ENCODE peak calls at places on chromosomes 16 and 17, in eight cellular contexts. A, I, B, U, Y, Z, E and P are unnamed samples.

GRCh38 chr17:50817838-50818237 is 17.5 kb upstream of the WFIKKN2 start:
- DNase-seq in Z (no peak), Y (no peak), I (peak), A (no peak), U (peak), E (no peak), B (peak), P (peak)

GRCh38 chr16:85576944-85577343 is 36.2 kb upstream of the GSE1 start:
- DNase-seq in U (no peak), I (no peak), Y (no peak), B (no peak), Z (no peak), E (no peak), A (no peak), P (no peak)

GRCh38 chr17:15490634-15491261 is 23.3 kb upstream of the CDRT4 start:
- DNase-seq in Y (no peak), I (peak), Z (peak), U (peak), A (peak), B (peak), E (peak), P (no peak)

GRCh38 chr17:3533752-3534151 is 23.9 kb downstream of the TRPV3 start:
- DNase-seq in I (no peak), Y (no peak), U (no peak), E (no peak), Z (no peak), A (no peak), B (no peak), P (no peak)

GRCh38 chr17:76529643-76530488 is 7.6 kb downstream of the CYGB start:
- DNase-seq in Y (no peak), A (peak), E (no peak), B (no peak), Z (peak), I (peak), U (peak), P (no peak)

GRCh38 chr16:15810411-15810810 is 46.4 kb downstream of the MYH11 start:
- DNase-seq in E (peak), Z (no peak), B (no peak), A (peak), U (no peak), I (peak), Y (no peak), P (no peak)

GRCh38 chr16:667780-668518 is at the start of gene RHOT2:
- DNase-seq in E (no peak), U (peak), Y (peak), Z (peak), B (peak), A (peak), I (peak), P (peak)

GRCh38 chr17:252456-252855 is 71.0 kb upstream of the DOC2B start:
- DNase-seq in A (no peak), Z (no peak), U (no peak), B (no peak), Y (no peak), I (no peak), E (no peak), P (no peak)

GRCh38 chr16:1258906-1259759 is 3.3 kb downstream of the TPSD1 start:
- DNase-seq in E (no peak), Z (peak), B (no peak), Y (no peak), I (no peak), U (no peak), A (no peak), P (no peak)

GRCh38 chr17:64661981-64662773 is at the start of gene SMURF2:
- DNase-seq in B (peak), I (peak), A (peak), U (peak), E (no peak), Z (peak), Y (peak), P (no peak)

GRCh38 chr17:60300949-60301348 is 91.0 kb downstream of the USP32 start:
- DNase-seq in U (no peak), B (no peak), E (no peak), Z (no peak), Y (no peak), I (no peak), A (no peak), P (no peak)

GRCh38 chr17:45146616-45147101 is 1.6 kb upstream of the HEXIM1 start:
- DNase-seq in U (peak), I (peak), Z (no peak), E (peak), A (peak), B (peak), Y (no peak), P (no peak)

GRCh38 chr17:20122236-20122879 is 113.2 kb downstream of the SPECC1 start:
- DNase-seq in Z (no peak), I (no peak), A (no peak), B (no peak), U (no peak), Y (no peak), E (no peak), P (no peak)

GRCh38 chr17:82917656-82918345 is 78.0 kb upstream of the ZNF750 start:
- DNase-seq in Y (no peak), Z (peak), I (peak), U (peak), A (peak), E (no peak), B (peak), P (no peak)

GRCh38 chr17:6473128-6473767 is 29.0 kb downstream of the PIMREG start:
- DNase-seq in Y (peak), I (peak), E (no peak), U (peak), A (peak), Z (peak), B (peak), P (peak)

GRCh38 chr17:284676-285355 is 67.8 kb downstream of the RPH3AL start:
- DNase-seq in B (no peak), Z (no peak), Y (no peak), U (no peak), I (no peak), E (no peak), A (no peak), P (no peak)

GRCh38 chr17:12627177-12627629 is 38.5 kb upstream of the MYOCD start:
- DNase-seq in Z (no peak), I (peak), Y (no peak), U (peak), A (peak), E (peak), B (peak), P (peak)

GRCh38 chr16:50756466-50756865 is 14.6 kb downstream of the CYLD start:
- DNase-seq in B (no peak), A (no peak), Z (no peak), I (no peak), Y (no peak), E (no peak), U (no peak), P (no peak)

GRCh38 chr16:51994597-51994996 is 552.3 kb downstream of the TOX3 start:
- DNase-seq in U (peak), A (peak), Z (peak), I (no peak), Y (no peak), E (no peak), B (peak), P (peak)

GRCh38 chr16:55562936-55563335 is 3.5 kb upstream of the CAPNS2 start:
- DNase-seq in B (peak), U (peak), Z (no peak), E (no peak), Y (no peak), A (peak), I (no peak), P (no peak)

GRCh38 chr16:71440669-71441347 is 1.0 kb downstream of the TLE7 start:
- DNase-seq in B (no peak), A (no peak), U (no peak), Y (no peak), Z (peak), E (no peak), I (no peak), P (no peak)

GRCh38 chr16:88010343-88010970 is 59.2 kb downstream of the BANP start:
- DNase-seq in B (no peak), A (no peak), Y (peak), I (no peak), Z (no peak), E (no peak), U (no peak), P (no peak)

GRCh38 chr17:82902972-82903874 is 63.4 kb upstream of the ZNF750 start:
- DNase-seq in I (no peak), U (no peak), Y (no peak), B (no peak), E (no peak), A (no peak), Z (no peak), P (no peak)

GRCh38 chr17:78653382-78653781 is 76.2 kb upstream of the DNAH17 start:
- DNase-seq in I (peak), B (peak), E (no peak), Y (no peak), A (peak), U (peak), Z (no peak), P (no peak)

GRCh38 chr17:4364622-4365041 is 1.8 kb downstream of the UBE2G1 start:
- DNase-seq in Z (no peak), E (no peak), Y (no peak), B (no peak), U (no peak), A (no peak), I (no peak), P (no peak)

DNA sequence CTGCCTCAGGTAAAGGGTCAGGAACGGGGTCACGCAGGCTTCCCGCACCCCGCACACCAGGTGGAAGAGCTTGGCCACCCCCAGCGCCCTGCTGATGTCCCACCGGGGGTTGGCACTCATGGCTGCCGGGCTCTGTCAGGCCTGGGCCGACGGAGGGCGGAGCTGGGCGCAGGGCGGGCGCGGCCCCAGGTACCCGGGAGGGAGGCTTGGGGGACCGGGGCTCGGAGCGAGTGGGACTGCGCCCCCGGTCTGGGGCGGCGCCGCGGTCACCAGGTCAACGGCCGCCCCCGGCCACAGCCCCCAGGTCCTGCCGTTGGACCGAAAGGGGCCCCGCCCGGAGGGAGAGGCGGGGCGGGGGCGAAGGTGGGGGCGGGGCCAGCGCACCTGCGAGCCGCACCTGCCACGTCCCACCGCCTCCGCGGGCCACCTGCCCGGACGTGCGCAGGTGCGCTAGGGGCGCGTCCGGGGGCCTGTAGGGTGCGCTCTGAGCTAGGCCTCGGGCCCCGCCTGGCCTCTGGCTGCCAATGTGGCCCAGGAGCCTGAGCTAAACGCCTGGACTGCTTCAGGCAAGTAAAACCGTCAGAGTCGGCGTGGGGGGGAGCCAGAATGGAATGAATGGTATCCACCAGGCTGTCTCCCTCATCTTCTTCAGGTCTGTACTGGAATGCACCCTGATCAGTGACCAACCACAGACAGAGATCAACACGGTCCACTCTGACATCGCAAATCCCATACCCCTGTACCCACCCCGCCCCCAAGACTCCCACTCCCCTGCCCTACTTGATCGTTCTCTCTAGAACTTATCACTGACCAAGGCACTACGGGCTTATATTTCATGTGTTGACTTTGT is at the start of gene MFSD6L:
- DNase-seq in E (no peak), U (no peak), A (no peak), Z (peak), B (no peak), Y (no peak), I (peak), P (no peak)
- TF ChIP-seq CTCF in E (no peak), U (no peak), A (no peak), Z (no peak), B (no peak), Y (no peak), I (no peak), P (peak)

DNA sequence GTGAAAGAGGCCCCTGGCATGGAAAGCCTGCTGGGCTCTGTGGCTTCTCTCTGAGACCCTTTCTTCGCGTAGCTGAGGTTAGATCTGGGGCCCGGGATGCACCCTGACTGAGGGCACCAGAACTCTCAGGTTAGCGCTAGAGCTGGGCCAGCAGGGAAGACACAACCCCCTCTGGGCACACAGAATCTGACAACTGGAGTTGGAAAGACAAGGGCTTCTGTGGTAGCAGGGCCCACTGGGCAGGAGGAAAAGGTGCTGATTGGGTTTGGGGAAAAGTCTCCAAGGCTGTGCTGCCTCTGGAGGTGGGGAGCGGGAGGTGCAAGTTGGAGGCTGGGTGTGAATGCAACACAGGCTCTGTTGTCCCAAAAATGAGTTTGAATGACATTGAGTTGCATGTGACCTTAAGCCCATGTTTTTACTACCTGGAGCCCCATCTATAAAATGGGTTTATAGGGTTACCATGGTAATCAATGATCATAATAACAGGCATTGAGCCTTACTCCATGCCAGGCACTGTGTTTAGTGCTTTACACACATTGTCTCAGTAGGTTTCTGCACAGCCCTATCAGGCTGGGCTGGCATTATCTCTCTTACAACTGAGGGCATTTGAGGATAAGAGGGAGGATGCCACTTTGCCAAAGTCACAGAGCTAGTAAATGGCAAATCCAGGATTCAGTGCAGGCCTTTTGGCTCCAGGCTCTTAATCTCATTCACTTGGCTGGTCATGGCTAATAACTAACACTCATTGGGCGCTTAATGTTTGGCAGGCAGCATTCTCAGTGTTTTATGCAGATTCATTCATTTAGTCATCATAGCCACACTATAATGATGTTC is 9.5 kb upstream of the IGFBP4 start:
- DNase-seq in Z (no peak), A (no peak), B (no peak), Y (no peak), E (no peak), U (peak), I (no peak), P (no peak)
- TF ChIP-seq CTCF in Z (peak), A (peak), B (peak), Y (no peak), E (peak), U (peak), I (peak), P (peak)

DNA sequence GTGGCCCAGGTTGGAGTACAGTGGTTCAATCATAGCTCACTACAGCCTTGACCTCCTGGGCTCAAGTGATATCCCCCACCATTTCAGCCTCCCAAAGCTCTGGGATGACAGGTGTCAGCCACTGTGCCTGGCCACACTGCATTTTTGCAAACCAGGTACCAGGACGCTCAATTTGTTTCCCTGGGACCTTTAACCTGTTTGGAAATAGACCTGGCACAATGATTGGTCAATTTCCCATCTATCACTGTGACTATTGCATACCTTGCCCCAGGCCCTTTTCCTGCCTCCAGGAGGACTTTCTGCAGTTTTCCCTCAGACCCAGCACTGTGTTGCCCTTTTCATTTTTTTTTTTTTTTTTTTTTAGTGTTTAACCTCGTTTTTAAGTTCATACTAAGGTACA is 11.1 kb upstream of the FUS start:
- DNase-seq in I (no peak), E (no peak), Z (no peak), A (no peak), Y (no peak), B (no peak), U (no peak), P (no peak)
- TF ChIP-seq CTCF in I (no peak), E (no peak), Z (no peak), A (no peak), Y (no peak), B (no peak), U (no peak), P (no peak)

GRCh38 chr17:47821424-47822379 is at the start of gene OSBPL7:
- DNase-seq in U (peak), B (peak), A (peak), I (peak), E (peak), Z (peak), Y (peak), P (peak)
- TF ChIP-seq CTCF in U (no peak), B (no peak), A (peak), I (no peak), E (peak), Z (peak), Y (no peak), P (peak)

GRCh38 chr17:80889897-80890550 is 101.6 kb upstream of the CHMP6 start:
- DNase-seq in A (no peak), Y (no peak), Z (no peak), U (no peak), B (no peak), E (no peak), I (no peak), P (no peak)

GRCh38 chr17:80892019-80892855 is 99.4 kb upstream of the CHMP6 start:
- DNase-seq in B (peak), I (peak), A (peak), E (peak), Z (peak), Y (no peak), U (peak), P (peak)

GRCh38 chr17:80890551-80890930 is 101.1 kb upstream of the CHMP6 start:
- DNase-seq in Y (no peak), B (no peak), E (no peak), U (no peak), I (no peak), Z (no peak), A (no peak), P (no peak)

GRCh38 chr17:80892900-80893603 is 98.6 kb upstream of the CHMP6 start:
- DNase-seq in U (peak), E (no peak), I (peak), Z (no peak), B (peak), Y (no peak), A (peak), P (peak)

GRCh38 chr17:80891096-80892018 is 100.3 kb upstream of the CHMP6 start:
- DNase-seq in U (peak), B (peak), E (peak), Z (no peak), I (peak), A (peak), Y (no peak), P (peak)
- TF ChIP-seq CTCF in U (peak), B (no peak), E (peak), Z (peak), I (peak), A (no peak), Y (no peak), P (no peak)

GRCh38 chr17:37438141-37438540 is 31.5 kb downstream of the TADA2A start:
- DNase-seq in B (peak), A (no peak), E (no peak), U (no peak), Y (no peak), I (no peak), Z (no peak), P (no peak)
- TF ChIP-seq CTCF in B (peak), A (peak), E (no peak), U (no peak), Y (no peak), I (peak), Z (peak), P (peak)